ENCODE peak calls at places on chromosomes 11 and 22, in six cellular contexts. J, X, L, W, V and A are unnamed samples.
A peak's percentile ranks its signal among the peaks of the same experiment; 100 is the strongest.

GRCh38 chr11:126817096-126817495 is 183.5 kb downstream of the KIRREL3 start:
- DNase-seq in J (no peak), X (peak; percentile 7), L (no peak), W (no peak), V (no peak), A (no peak)

GRCh38 chr11:61270354-61271070 is 24.6 kb downstream of the VWCE start:
- DNase-seq in J (no peak), X (no peak), L (no peak), W (no peak), V (no peak), A (no peak)

GRCh38 chr22:20532256-20532993 is 25.0 kb downstream of the MED15 start:
- DNase-seq in J (no peak), X (no peak), L (no peak), W (no peak), V (peak; percentile 49), A (no peak)

GRCh38 chr11:7430496-7430895 is 54.8 kb upstream of the OLFML1 start:
- DNase-seq in J (no peak), X (no peak), L (no peak), W (no peak), V (no peak), A (no peak)

GRCh38 chr11:124745835-124746620 is 6.0 kb downstream of the VSIG2 start:
- DNase-seq in J (no peak), X (peak; percentile 24), L (peak; percentile 55), W (peak; percentile 26), V (no peak), A (peak; percentile 81)

GRCh38 chr11:120146413-120147093 is 8.6 kb upstream of the TRIM29 start:
- DNase-seq in J (no peak), X (no peak), L (no peak), W (no peak), V (no peak), A (no peak)

GRCh38 chr11:128939591-128939990 is 3.1 kb downstream of the TP53AIP1 start:
- DNase-seq in J (no peak), X (no peak), L (no peak), W (no peak), V (no peak), A (no peak)

GRCh38 chr11:27055065-27055682 is 14.6 kb downstream of the BBOX1 start:
- DNase-seq in J (no peak), X (peak; percentile 78), L (no peak), W (no peak), V (peak; percentile 83), A (peak; percentile 84)

GRCh38 chr11:65394125-65394536 is 7.7 kb downstream of the FRMD8 start:
- DNase-seq in J (no peak), X (no peak), L (no peak), W (no peak), V (no peak), A (no peak)

GRCh38 chr11:68038226-68038717 is 553 bp upstream of the TCIRG1 start:
- DNase-seq in J (no peak), X (no peak), L (no peak), W (no peak), V (no peak), A (peak; percentile 100)

GRCh38 chr11:123545726-123546125 is 108.7 kb downstream of the SCN3B start:
- DNase-seq in J (no peak), X (no peak), L (no peak), W (no peak), V (no peak), A (no peak)

GRCh38 chr11:69251639-69252493 is 42.1 kb upstream of the MYEOV start:
- DNase-seq in J (no peak), X (no peak), L (no peak), W (no peak), V (no peak), A (no peak)

GRCh38 chr22:19845369-19845722 is 9.3 kb downstream of the GNB1L start:
- DNase-seq in J (no peak), X (no peak), L (peak; percentile 10), W (no peak), V (no peak), A (no peak)

GRCh38 chr22:27551402-27551801 is 250.2 kb downstream of the MN1 start:
- DNase-seq in J (no peak), X (no peak), L (no peak), W (no peak), V (no peak), A (no peak)

GRCh38 chr11:33682446-33682845 is 18.2 kb downstream of the C11orf91 start:
- DNase-seq in J (no peak), X (no peak), L (no peak), W (no peak), V (no peak), A (no peak)

GRCh38 chr11:124600924-124601323 is 10.3 kb upstream of the PANX3 start:
- DNase-seq in J (no peak), X (no peak), L (no peak), W (no peak), V (no peak), A (no peak)

GRCh38 chr11:62602141-62603071 is 741 bp upstream of the MTA2 start:
- DNase-seq in J (peak; percentile 82), X (peak; percentile 37), L (peak; percentile 47), W (peak; percentile 68), V (no peak), A (peak; percentile 93)

GRCh38 chr11:125114518-125114917 is 3.1 kb upstream of the TMEM218 start:
- DNase-seq in J (no peak), X (peak; percentile 35), L (no peak), W (no peak), V (no peak), A (no peak)

GRCh38 chr11:128814856-128815705 is 52.0 kb downstream of the KCNJ1 start:
- DNase-seq in J (no peak), X (no peak), L (no peak), W (no peak), V (peak; percentile 76), A (no peak)

GRCh38 chr11:133894956-133895549 is 49.7 kb upstream of the SPATA19 start:
- DNase-seq in J (no peak), X (no peak), L (no peak), W (no peak), V (no peak), A (no peak)

GRCh38 chr22:46320166-46320710 is 15.3 kb upstream of the TRMU start:
- DNase-seq in J (no peak), X (no peak), L (no peak), W (no peak), V (no peak), A (no peak)

GRCh38 chr11:46001427-46002049 is 79.1 kb downstream of the LARGE2 start:
- DNase-seq in J (no peak), X (no peak), L (no peak), W (no peak), V (peak; percentile 49), A (no peak)

GRCh38 chr22:31150615-31151014 is 9.4 kb upstream of the RNF185 start:
- DNase-seq in J (no peak), X (no peak), L (no peak), W (no peak), V (no peak), A (no peak)